ENCODE peak calls at places on chromosomes 6 and 20, in nine cellular contexts. J is heart left ventricle, L is Peyer's patch, C is uterus, Z is H1, V is IMR-90, B is adrenal gland, Q is stomach, N is body of pancreas. O is an unnamed sample.

GRCh38 chr6:122730334-122730733 is 49.2 kb upstream of the FABP7 start:
- DNase-seq in C (no peak), J (no peak), Q (no peak), L (no peak), V (no peak), Z (no peak), N (no peak), B (no peak), O (no peak)

GRCh38 chr6:81769834-81770233 is 17.4 kb upstream of the TENT5A start:
- DNase-seq in L (no peak), C (no peak), Z (no peak), V (peak), N (no peak), J (no peak), B (no peak), Q (no peak), O (no peak)

GRCh38 chr6:31582230-31582601 is at the start of gene LTB:
- DNase-seq in Z (no peak), N (no peak), J (no peak), V (no peak), C (no peak), B (no peak), Q (no peak), L (peak), O (no peak)

GRCh38 chr6:142735182-142735581 is 209.8 kb downstream of the HIVEP2 start:
- DNase-seq in C (no peak), N (no peak), Z (no peak), V (peak), B (no peak), L (no peak), Q (no peak), J (no peak), O (no peak)

GRCh38 chr6:163356324-163356723 is 58.2 kb upstream of the QKI start:
- DNase-seq in B (peak), V (peak), Z (no peak), J (peak), N (peak), Q (no peak), C (no peak), L (no peak), O (peak)

GRCh38 chr6:22082278-22082677 is 214.6 kb downstream of the PRL start:
- DNase-seq in N (peak), Z (no peak), C (no peak), Q (no peak), J (no peak), B (peak), L (no peak), V (peak), O (no peak)

GRCh38 chr20:36847009-36847709 is 28.8 kb upstream of the TLDC2 start:
- DNase-seq in N (peak), Q (peak), C (peak), B (peak), J (peak), L (no peak), V (peak), Z (no peak), O (peak)

GRCh38 chr6:149362289-149362688 is 37.8 kb upstream of the SUMO4 start:
- DNase-seq in N (no peak), Z (no peak), L (no peak), B (no peak), C (no peak), J (no peak), V (no peak), Q (no peak), O (no peak)

GRCh38 chr20:35883778-35884540 is 70.3 kb downstream of the SCAND1 start:
- DNase-seq in B (peak), J (peak), Q (peak), V (peak), L (peak), N (peak), Z (peak), C (peak), O (peak)

GRCh38 chr20:61803903-61804804 is 261.5 kb downstream of the TAF4 start:
- DNase-seq in L (no peak), V (peak), Z (no peak), N (no peak), J (no peak), C (no peak), Q (no peak), B (no peak), O (peak)

GRCh38 chr6:109455161-109455501 is 441 bp downstream of the MICAL1 start:
- DNase-seq in V (no peak), B (no peak), Z (no peak), C (no peak), N (no peak), Q (no peak), J (no peak), L (no peak), O (no peak)

GRCh38 chr6:4804095-4804494 is 27.9 kb downstream of the CDYL start:
- DNase-seq in V (peak), N (no peak), Q (no peak), J (no peak), B (no peak), Z (no peak), C (no peak), L (no peak), O (no peak)

GRCh38 chr6:89895273-89895874 is 1.1 kb downstream of the GJA10 start:
- DNase-seq in N (no peak), C (no peak), L (no peak), Z (no peak), V (peak), Q (no peak), J (peak), B (peak), O (peak)

GRCh38 chr20:4740774-4741431 is 19.2 kb downstream of the PRND start:
- DNase-seq in J (no peak), Z (peak), V (peak), C (peak), Q (peak), B (no peak), L (peak), N (peak), O (peak)

GRCh38 chr6:131867744-131868143 is 59.9 kb downstream of the ENPP1 start:
- DNase-seq in Q (no peak), N (no peak), L (no peak), B (no peak), J (no peak), Z (no peak), V (peak), C (no peak), O (no peak)

GRCh38 chr20:3785240-3786125 is 1.1 kb downstream of the CENPB start:
- DNase-seq in B (no peak), J (no peak), L (no peak), N (peak), C (no peak), Z (no peak), V (no peak), Q (peak), O (no peak)

GRCh38 chr6:3421763-3422456 is 34.9 kb downstream of the SLC22A23 start:
- DNase-seq in L (no peak), N (no peak), Z (no peak), B (no peak), Q (no peak), V (peak), C (no peak), J (no peak), O (no peak)

GRCh38 chr20:37200926-37201826 is 21.8 kb upstream of the MROH8 start:
- DNase-seq in Q (no peak), Z (no peak), J (no peak), L (no peak), B (no peak), N (no peak), V (no peak), C (no peak), O (no peak)

GRCh38 chr6:89148016-89148750 is 2.3 kb downstream of the PM20D2 start:
- DNase-seq in L (no peak), Q (no peak), B (no peak), N (no peak), J (no peak), V (peak), Z (no peak), C (no peak), O (no peak)

GRCh38 chr6:22147983-22148797 is 148.6 kb downstream of the PRL start:
- DNase-seq in L (no peak), C (no peak), Q (no peak), Z (no peak), B (no peak), J (peak), N (peak), V (peak), O (peak)

GRCh38 chr20:3209023-3209945 is at the start of gene ITPA:
- DNase-seq in Q (peak), J (peak), L (peak), C (peak), B (peak), Z (no peak), V (peak), N (peak), O (peak)

GRCh38 chr6:166330612-166331011 is 11.7 kb downstream of the SFT2D1 start:
- DNase-seq in N (peak), Q (peak), Z (peak), J (peak), V (peak), L (no peak), B (no peak), C (no peak), O (peak)

GRCh38 chr6:96381246-96381645 is 140.4 kb upstream of the UFL1 start:
- DNase-seq in J (no peak), C (no peak), N (no peak), B (no peak), V (no peak), Z (no peak), Q (no peak), L (no peak), O (no peak)

GRCh38 chr20:13338097-13338661 is 117.1 kb downstream of the ISM1 start:
- DNase-seq in V (no peak), J (no peak), Z (no peak), B (no peak), L (no peak), N (no peak), C (no peak), Q (no peak), O (no peak)

GRCh38 chr6:170487707-170488329 is 65.3 kb downstream of the PSMB1 start:
- DNase-seq in J (no peak), N (no peak), V (no peak), Q (no peak), Z (no peak), B (no peak), C (no peak), L (no peak), O (no peak)

GRCh38 chr6:105978113-105978512 is 108.0 kb upstream of the PRDM1 start:
- DNase-seq in Q (no peak), N (no peak), V (peak), L (no peak), C (no peak), B (no peak), J (no peak), Z (no peak), O (no peak)

GRCh38 chr6:140744648-140745320 is 1370.3 kb upstream of the CITED2 start:
- DNase-seq in C (no peak), V (peak), N (no peak), B (peak), Q (peak), L (no peak), Z (no peak), J (no peak), O (peak)

GRCh38 chr6:134642217-134642616 is 307.7 kb downstream of the ALDH8A1 start:
- DNase-seq in Z (no peak), Q (no peak), C (no peak), B (no peak), J (no peak), V (peak), L (no peak), N (no peak), O (no peak)

GRCh38 chr6:157267109-157267611 is 56.2 kb downstream of the TMEM242 start:
- DNase-seq in N (no peak), Q (no peak), V (no peak), C (no peak), J (no peak), Z (no peak), B (no peak), L (no peak), O (no peak)

GRCh38 chr6:31453259-31453658 is 44.7 kb upstream of the MICB start:
- DNase-seq in L (no peak), C (no peak), J (no peak), Z (no peak), B (no peak), N (no peak), Q (no peak), V (no peak), O (no peak)

GRCh38 chr6:144639654-144640053 is 354.5 kb downstream of the UTRN start:
- DNase-seq in L (no peak), B (no peak), J (no peak), Z (no peak), Q (no peak), N (no peak), V (no peak), C (no peak), O (no peak)

GRCh38 chr6:57305754-57306153 is 11.7 kb upstream of the PRIM2 start:
- DNase-seq in Z (no peak), L (no peak), V (peak), B (no peak), C (no peak), J (no peak), Q (no peak), N (no peak), O (no peak)

GRCh38 chr6:166582258-166582657 is 4.2 kb downstream of the RAMACL start:
- DNase-seq in L (no peak), N (no peak), C (no peak), Q (no peak), B (no peak), J (no peak), Z (no peak), V (no peak), O (no peak)

GRCh38 chr6:148892247-148892646 is 145.4 kb downstream of the UST start:
- DNase-seq in Z (no peak), C (no peak), J (no peak), V (peak), N (no peak), L (no peak), B (no peak), Q (no peak), O (no peak)

GRCh38 chr6:77341058-77341986 is 122.0 kb downstream of the HTR1B start:
- DNase-seq in B (peak), L (no peak), N (peak), J (peak), V (no peak), Z (no peak), C (no peak), Q (peak), O (no peak)

GRCh38 chr20:48146303-48146702 is 361.0 kb upstream of the SULF2 start:
- DNase-seq in B (no peak), J (no peak), Q (no peak), L (no peak), Z (no peak), C (no peak), V (no peak), N (no peak), O (no peak)

GRCh38 chr6:36851149-36851614 is 11.9 kb upstream of the CPNE5 start:
- DNase-seq in Q (peak), J (no peak), B (peak), C (peak), V (peak), N (peak), L (no peak), Z (no peak), O (peak)

GRCh38 chr6:131963063-131963462 is 11.9 kb upstream of the CCN2 start:
- DNase-seq in J (no peak), Q (no peak), L (no peak), N (no peak), B (no peak), C (no peak), V (no peak), Z (no peak), O (no peak)

GRCh38 chr6:29751480-29751879 is 28.2 kb downstream of the HLA-F start:
- DNase-seq in L (no peak), Q (no peak), B (no peak), C (no peak), V (no peak), Z (no peak), J (no peak), N (no peak), O (no peak)

GRCh38 chr6:29750709-29751108 is 27.5 kb downstream of the HLA-F start:
- DNase-seq in Q (no peak), N (no peak), V (no peak), C (no peak), B (no peak), L (no peak), Z (no peak), J (no peak), O (no peak)

GRCh38 chr6:29753309-29753644 is 30.0 kb downstream of the HLA-F start:
- DNase-seq in Z (no peak), L (no peak), N (no peak), C (no peak), J (no peak), V (no peak), Q (no peak), B (no peak), O (no peak)

GRCh38 chr6:29755295-29755871 is 32.1 kb downstream of the HLA-F start:
- DNase-seq in Z (no peak), J (no peak), C (no peak), V (no peak), L (no peak), B (no peak), Q (no peak), N (no peak), O (no peak)

GRCh38 chr6:29752451-29753308 is 29.4 kb downstream of the HLA-F start:
- DNase-seq in L (peak), Z (peak), J (peak), V (peak), N (peak), Q (peak), C (peak), B (peak), O (peak)
- TF ChIP-seq POLR2A in L (peak), Z (no peak), J (peak), V (peak), N (peak), Q (peak), C (peak), B (no peak), O (peak)

GRCh38 chr6:125094563-125094962 is 59.0 kb upstream of the TPD52L1 start:
- DNase-seq in Q (no peak), V (peak), J (no peak), Z (no peak), B (no peak), C (no peak), N (no peak), L (no peak), O (no peak)
- H3K27ac ChIP-seq in Q (no peak), V (no peak), J (no peak), Z (no peak), B (no peak), C (no peak), N (no peak), L (no peak), O (no peak)

DNA sequence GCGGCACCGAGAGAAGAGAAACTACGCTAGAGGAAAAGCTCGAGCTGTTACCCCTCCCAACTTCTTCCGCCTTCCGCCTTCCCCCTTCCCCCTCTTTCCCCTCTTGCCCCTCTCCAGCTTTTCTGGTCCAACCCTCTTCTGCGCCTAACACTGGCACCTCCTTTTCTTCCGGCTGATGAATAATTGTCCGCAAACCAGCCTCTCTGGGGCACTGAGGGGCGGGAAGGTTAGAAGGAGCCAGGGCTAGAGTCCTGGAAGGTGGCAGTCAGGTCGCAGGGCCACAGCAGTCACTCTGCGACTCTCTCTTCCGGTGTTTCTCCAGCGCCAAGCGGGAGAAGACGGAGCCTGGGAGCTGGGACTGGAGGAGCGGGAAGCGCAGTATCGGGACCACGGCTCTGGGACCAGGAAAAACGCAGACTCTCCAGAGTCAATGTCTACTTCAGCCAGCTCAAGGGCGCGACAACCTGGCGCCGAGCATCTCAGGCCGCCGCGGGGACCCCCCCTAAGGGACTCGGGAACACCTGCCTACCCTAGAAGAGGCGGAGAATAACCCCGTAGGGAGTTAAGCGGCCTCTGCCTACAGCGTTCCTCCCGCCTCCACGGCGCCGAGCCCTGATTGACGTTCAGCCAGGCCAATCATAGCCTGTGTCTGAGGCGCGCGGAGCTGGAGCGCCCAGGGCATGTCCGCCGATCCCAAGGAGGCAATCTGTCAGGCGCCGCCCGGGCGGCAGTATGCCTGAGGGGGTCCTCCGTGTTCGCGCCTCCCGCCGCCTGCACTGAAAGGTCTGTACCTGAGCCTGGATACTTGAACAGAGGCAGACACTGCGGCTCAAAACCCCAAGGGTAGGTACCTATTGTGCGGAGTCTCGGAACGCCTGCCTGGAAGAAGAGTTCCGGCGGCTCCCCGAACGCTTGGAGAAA is 40.4 kb downstream of the PSMB9 start:
- DNase-seq in V (peak), Z (peak), J (peak), L (peak), Q (peak), N (peak), B (peak), C (peak), O (peak)
- TF ChIP-seq POLR2A in V (no peak), Z (no peak), J (peak), L (peak), Q (peak), N (peak), B (peak), C (peak), O (peak)

GRCh38 chr20:46710149-46710913 is 882 bp downstream of the SLC2A10 start:
- DNase-seq in V (no peak), Q (no peak), C (no peak), J (no peak), N (no peak), B (no peak), L (no peak), Z (no peak), O (no peak)
- H3K27ac ChIP-seq in V (peak), Q (peak), C (peak), J (no peak), N (peak), B (peak), L (peak), Z (peak), O (peak)

GRCh38 chr20:1631309-1632227 is 11.8 kb upstream of the SIRPB1 start:
- DNase-seq in L (no peak), C (no peak), N (no peak), Q (no peak), V (no peak), Z (no peak), J (no peak), B (no peak), O (no peak)

GRCh38 chr20:1626528-1627192 is 6.9 kb upstream of the SIRPB1 start:
- DNase-seq in C (no peak), V (no peak), J (no peak), N (no peak), Q (no peak), B (no peak), Z (no peak), L (no peak), O (no peak)

GRCh38 chr20:1628621-1629020 is 8.8 kb upstream of the SIRPB1 start:
- DNase-seq in L (no peak), B (no peak), Z (no peak), V (no peak), J (no peak), N (no peak), Q (no peak), C (no peak), O (no peak)

GRCh38 chr20:1630186-1630585 is 10.4 kb upstream of the SIRPB1 start:
- DNase-seq in V (no peak), J (no peak), C (no peak), N (no peak), Z (no peak), Q (no peak), B (no peak), L (no peak), O (no peak)

GRCh38 chr20:1629321-1629720 is 9.5 kb upstream of the SIRPB1 start:
- DNase-seq in V (no peak), Q (no peak), N (no peak), C (no peak), B (no peak), J (no peak), L (no peak), Z (no peak), O (no peak)
- TF ChIP-seq POLR2A in V (no peak), Q (no peak), N (no peak), C (no peak), B (no peak), J (no peak), L (no peak), Z (no peak), O (no peak)

DNA sequence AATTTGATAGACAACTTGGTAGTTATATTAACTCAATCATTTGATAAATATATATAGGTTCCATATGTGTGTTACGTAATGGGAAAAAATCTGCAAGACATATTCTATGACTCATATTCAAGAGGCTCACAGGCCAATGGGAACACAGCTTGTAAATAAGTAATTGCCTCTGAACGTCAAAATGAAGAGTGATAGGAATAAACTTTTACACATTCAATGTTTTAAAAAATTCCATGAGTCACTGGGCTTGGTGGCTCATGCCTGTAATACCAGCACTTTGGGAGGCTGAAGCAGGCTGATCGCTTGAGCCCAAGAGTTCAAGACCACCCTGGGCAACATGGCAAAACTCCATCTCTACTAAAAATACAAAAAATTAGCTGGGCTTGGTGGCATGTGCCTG is 209.4 kb upstream of the MCHR2 start:
- DNase-seq in J (no peak), N (no peak), V (peak), B (no peak), Q (no peak), Z (no peak), C (no peak), L (no peak), O (no peak)
- H3K27ac ChIP-seq in J (no peak), N (no peak), V (peak), B (no peak), Q (no peak), Z (no peak), C (no peak), L (no peak), O (no peak)